ENCODE peak calls at places on chromosomes 1 and 21, in four cellular contexts. W, Y, L and B are unnamed samples.

GRCh38 chr1:185338719-185339622 is 21.9 kb upstream of the IVNS1ABP start:
- DNase-seq in Y (peak; percentile 17), W (no peak), L (peak; percentile 57), B (peak; percentile 40)

GRCh38 chr1:25572107-25572506 is 28.7 kb downstream of the LDLRAP1 start:
- DNase-seq in L (no peak), W (no peak), Y (no peak), B (no peak)

GRCh38 chr1:160863422-160864131 is 890 bp upstream of the CD244 start:
- DNase-seq in L (no peak), Y (no peak), W (no peak), B (no peak)

GRCh38 chr21:45607021-45607921 is 36.3 kb upstream of the PCBP3 start:
- DNase-seq in L (no peak), Y (no peak), W (peak; percentile 63), B (peak; percentile 79)

GRCh38 chr21:42358261-42358660 is 7.5 kb upstream of the TFF2 start:
- DNase-seq in Y (no peak), W (no peak), L (no peak), B (no peak)

GRCh38 chr21:22063140-22063539 is 1064.9 kb downstream of the NCAM2 start:
- DNase-seq in L (no peak), Y (no peak), W (no peak), B (no peak)

GRCh38 chr1:43381609-43382008 is 8.0 kb downstream of the MED8 start:
- DNase-seq in L (no peak), W (no peak), Y (no peak), B (no peak)

GRCh38 chr1:25651824-25652741 is 35.5 kb downstream of the MAN1C1 start:
- DNase-seq in Y (no peak), L (no peak), W (peak; percentile 8), B (no peak)

GRCh38 chr1:227396539-227397355 is 78.5 kb upstream of the CDC42BPA start:
- DNase-seq in Y (no peak), W (no peak), L (no peak), B (no peak)

GRCh38 chr1:1361982-1362423 is 3.6 kb upstream of the MXRA8 start:
- DNase-seq in L (no peak), Y (peak; percentile 38), W (no peak), B (peak; percentile 88)

GRCh38 chr1:95679262-95679661 is 445.3 kb downstream of the RWDD3 start:
- DNase-seq in W (no peak), Y (no peak), L (no peak), B (no peak)

GRCh38 chr1:36729289-36729688 is 246.6 kb upstream of the CSF3R start:
- DNase-seq in Y (no peak), W (no peak), L (no peak), B (no peak)

DNA sequence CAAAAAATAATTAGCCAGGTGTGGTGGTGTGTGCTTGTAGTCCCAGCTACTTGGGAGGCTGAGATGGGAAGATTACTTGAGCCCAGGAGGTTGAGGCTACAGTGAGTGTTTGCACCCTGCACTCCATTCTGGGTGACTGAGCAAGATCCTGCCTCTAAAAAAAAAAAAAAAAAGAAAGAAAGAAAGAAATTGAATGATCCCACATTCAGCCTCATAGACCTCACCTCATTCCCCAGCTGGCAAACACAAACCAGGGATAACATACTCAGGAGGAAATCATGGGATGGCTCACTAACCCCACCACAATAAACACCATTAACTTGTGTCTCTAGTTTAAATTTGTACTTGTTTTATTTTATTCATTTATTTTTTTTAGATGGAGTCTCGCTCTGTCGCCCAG is 8.5 kb downstream of the ENSA start:
- DNase-seq in L (no peak), W (no peak), Y (no peak), B (no peak)
- TF ChIP-seq CTCF in L (no peak), W (no peak), Y (no peak), B (no peak)

GRCh38 chr1:156291226-156292061 is 4.0 kb downstream of the GLMP start:
- DNase-seq in L (peak; percentile 60), Y (peak; percentile 87), W (peak; percentile 86), B (peak; percentile 80)
- TF ChIP-seq CTCF in L (no peak), Y (no peak), W (no peak), B (no peak)

GRCh38 chr1:14769486-14770274 is 171.2 kb downstream of the KAZN start:
- DNase-seq in W (no peak), L (no peak), Y (no peak), B (no peak)
- TF ChIP-seq CTCF in W (peak; percentile 18), L (no peak), Y (no peak), B (no peak)

GRCh38 chr1:203196371-203196770 is 9.9 kb upstream of the CHI3L1 start:
- DNase-seq in Y (no peak), W (no peak), L (no peak), B (no peak)
- TF ChIP-seq CTCF in Y (no peak), W (peak; percentile 9), L (no peak), B (peak; percentile 1)